ENCODE peak calls at places on chromosome 13, in five cellular contexts. M is effector memory CD4-positive, alpha-beta T cell; H is breast epithelium; S is ascending aorta; C is transverse colon. V is an unnamed sample.

GRCh38 chr13:25529425-25529824 is 157.7 kb downstream of the ATP8A2 start:
- DNase-seq in M (no peak), H (no peak), S (no peak), C (no peak), V (no peak)

GRCh38 chr13:94031609-94032008 is 447.9 kb downstream of the DCT start:
- DNase-seq in M (no peak), H (no peak), S (no peak), C (no peak), V (no peak)

GRCh38 chr13:44826586-44827350 is 162.5 kb downstream of the NUFIP1 start:
- DNase-seq in M (no peak), H (no peak), S (no peak), C (no peak), V (no peak)

GRCh38 chr13:36057041-36057440 is 74.1 kb downstream of the DCLK1 start:
- DNase-seq in M (no peak), H (no peak), S (no peak), C (no peak), V (no peak)

GRCh38 chr13:43229506-43229905 is 206.1 kb downstream of the DNAJC15 start:
- DNase-seq in M (no peak), H (no peak), S (no peak), C (no peak), V (no peak)

GRCh38 chr13:98878421-98879126 is 99.3 kb downstream of the DOCK9 start:
- DNase-seq in M (no peak), H (no peak), S (no peak), C (no peak), V (no peak)

GRCh38 chr13:49560270-49561063 is 24.9 kb downstream of the RCBTB1 start:
- DNase-seq in M (no peak), H (no peak), S (no peak), C (peak; percentile 15), V (no peak)

GRCh38 chr13:37011002-37011401 is 10.4 kb downstream of the EXOSC8 start:
- DNase-seq in M (no peak), H (no peak), S (no peak), C (no peak), V (no peak)

GRCh38 chr13:108306768-108307332 is 37.3 kb downstream of the TNFSF13B start:
- DNase-seq in M (no peak), H (no peak), S (no peak), C (no peak), V (no peak)

GRCh38 chr13:49759503-49759902 is 33.0 kb downstream of the KPNA3 start:
- DNase-seq in M (no peak), H (no peak), S (no peak), C (no peak), V (no peak)

GRCh38 chr13:99757756-99758464 is 213.7 kb downstream of the ZIC5 start:
- DNase-seq in M (no peak), H (no peak), S (no peak), C (no peak), V (no peak)

GRCh38 chr13:94073006-94073744 is 406.3 kb downstream of the DCT start:
- DNase-seq in M (no peak), H (no peak), S (no peak), C (no peak), V (no peak)

GRCh38 chr13:63567031-63567430 is 2151.4 kb upstream of the PCDH20 start:
- DNase-seq in M (no peak), H (no peak), S (no peak), C (no peak), V (no peak)

GRCh38 chr13:91513790-91514189 is 115.4 kb downstream of the GPC5 start:
- DNase-seq in M (no peak), H (no peak), S (no peak), C (no peak), V (no peak)

GRCh38 chr13:103288114-103288513 is 221.9 kb upstream of the SLC10A2 start:
- DNase-seq in M (no peak), H (no peak), S (no peak), C (no peak), V (no peak)

GRCh38 chr13:55359067-55359466 is 1781.7 kb upstream of the PRR20A start:
- DNase-seq in M (no peak), H (no peak), S (no peak), C (no peak), V (no peak)

GRCh38 chr13:67117010-67117550 is 113.1 kb downstream of the PCDH9 start:
- DNase-seq in M (no peak), H (no peak), S (no peak), C (no peak), V (no peak)

GRCh38 chr13:75486146-75486545 is 4.2 kb upstream of the TBC1D4 start:
- DNase-seq in M (no peak), H (no peak), S (no peak), C (no peak), V (no peak)

GRCh38 chr13:87124785-87125074 is 546.4 kb upstream of the SLITRK5 start:
- DNase-seq in M (no peak), H (no peak), S (no peak), C (no peak), V (no peak)

GRCh38 chr13:78326608-78327007 is 276.7 kb downstream of the POU4F1 start:
- DNase-seq in M (no peak), H (no peak), S (no peak), C (no peak), V (no peak)

GRCh38 chr13:46866150-46866549 is 30.7 kb downstream of the HTR2A start:
- DNase-seq in M (no peak), H (no peak), S (no peak), C (peak; percentile 11), V (peak; percentile 85)

GRCh38 chr13:64158910-64159309 is 2743.3 kb upstream of the PCDH20 start:
- DNase-seq in M (no peak), H (no peak), S (no peak), C (no peak), V (no peak)

GRCh38 chr13:79369226-79369625 is 36.8 kb downstream of the RBM26 start:
- DNase-seq in M (no peak), H (no peak), S (no peak), C (no peak), V (no peak)

GRCh38 chr13:79379274-79379673 is 26.8 kb downstream of the RBM26 start:
- DNase-seq in M (no peak), H (no peak), S (no peak), C (no peak), V (no peak)

GRCh38 chr13:79373916-79374315 is 32.1 kb downstream of the RBM26 start:
- DNase-seq in M (no peak), H (no peak), S (no peak), C (no peak), V (no peak)

GRCh38 chr13:79374578-79374977 is 31.5 kb downstream of the RBM26 start:
- DNase-seq in M (no peak), H (no peak), S (no peak), C (no peak), V (no peak)
- H3K4me1 ChIP-seq in M (no peaks in the 10 kb centered on the region), H (no peaks in the 10 kb centered on the region), S (no peaks in the 10 kb centered on the region), C (peaks cover 3% of the 10 kb centered on the region), V (no peaks in the 10 kb centered on the region)

DNA sequence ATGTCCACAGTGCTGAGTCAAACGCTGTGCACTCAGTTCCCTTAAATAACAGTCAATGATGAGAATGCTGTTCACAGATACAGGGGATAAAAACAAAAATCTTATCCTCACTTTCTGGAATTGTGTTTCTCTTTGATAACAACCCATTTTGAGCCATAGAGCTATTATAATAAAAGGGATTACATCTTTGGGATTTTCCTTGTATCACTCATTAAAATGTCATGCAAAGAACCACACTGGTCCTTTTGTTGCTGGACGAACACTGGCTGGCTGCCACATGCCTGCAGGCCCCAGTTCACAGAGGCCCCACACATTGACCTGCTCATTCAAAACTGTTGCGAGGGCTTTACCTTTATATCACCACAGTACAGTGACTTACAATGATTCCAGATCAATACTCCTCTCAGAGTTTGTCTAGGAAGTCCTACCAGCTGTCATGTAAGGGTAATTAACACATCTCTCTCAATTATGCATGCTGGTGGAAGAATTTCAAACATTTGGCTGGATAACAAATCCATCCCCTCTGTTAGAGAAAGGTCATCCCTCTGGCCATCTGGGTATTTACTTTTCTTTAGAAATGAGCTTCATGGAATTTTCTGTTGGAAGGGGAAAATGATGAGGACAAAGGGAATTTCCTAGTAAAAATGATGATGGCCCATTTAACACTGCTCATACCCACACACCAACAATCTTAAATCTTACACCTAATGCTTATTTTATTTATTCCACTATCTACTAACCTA is 85.9 kb downstream of the MBNL2 start:
- DNase-seq in M (no peak), H (peak; percentile 72), S (no peak), C (no peak), V (no peak)
- H3K27ac ChIP-seq in M (no peak overlapping the region), H (peak overlapping the region; percentile 16), S (peak overlapping the region; percentile 3), C (peak overlapping the region; percentile 51), V (peak overlapping the region; percentile 76)

GRCh38 chr13:51218691-51219090 is 3.5 kb upstream of the FAM124A start:
- DNase-seq in M (no peak), H (no peak), S (no peak), C (no peak), V (no peak)

GRCh38 chr13:51221674-51222509 is at the start of gene FAM124A:
- DNase-seq in M (no peak), H (no peak), S (no peak), C (peak; percentile 53), V (no peak)

GRCh38 chr13:51222510-51223283 is 499 bp downstream of the FAM124A start:
- DNase-seq in M (no peak), H (no peak), S (no peak), C (no peak), V (no peak)

GRCh38 chr13:51220706-51221105 is 1.5 kb upstream of the FAM124A start:
- DNase-seq in M (no peak), H (no peak), S (no peak), C (no peak), V (no peak)

DNA sequence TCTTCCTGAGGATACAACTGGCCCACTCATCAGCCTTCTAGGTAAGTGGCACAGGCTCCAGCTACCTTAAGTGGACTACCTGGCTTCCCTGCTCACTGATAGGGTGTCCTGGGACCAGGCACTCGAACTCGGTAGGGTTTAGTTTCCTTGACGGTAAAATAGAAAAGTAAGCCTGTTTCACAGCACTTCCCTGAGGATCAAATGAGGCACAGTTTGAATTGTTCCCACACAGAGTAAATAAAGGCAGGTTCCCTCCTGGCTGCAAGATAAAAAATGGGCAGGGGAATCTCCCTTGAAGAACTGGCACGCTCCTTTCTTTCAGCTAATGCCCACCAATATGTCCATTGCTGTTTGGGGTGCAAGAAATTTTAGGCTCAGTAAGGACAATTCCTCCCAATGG is 1.1 kb upstream of the FAM124A start:
- DNase-seq in M (no peak), H (no peak), S (no peak), C (no peak), V (no peak)
- H3K4me3 ChIP-seq in M (no peak overlapping the region), H (no peak overlapping the region), S (no peak overlapping the region), C (no peak overlapping the region), V (no peak overlapping the region)

GRCh38 chr13:110291286-110291685 is 15.7 kb downstream of the COL4A1 start:
- DNase-seq in M (no peak), H (no peak), S (no peak), C (no peak), V (no peak)
- H3K4me1 ChIP-seq in M (no peaks in the 10 kb centered on the region), H (no peaks in the 10 kb centered on the region), S (peaks cover 17% of the 10 kb centered on the region), C (peaks cover 15% of the 10 kb centered on the region), V (peaks cover 13% of the 10 kb centered on the region)

GRCh38 chr13:48532473-48533206 is at the start of gene RCBTB2:
- DNase-seq in M (peak; percentile 97), H (peak; percentile 95), S (peak; percentile 91), C (peak; percentile 99), V (peak; percentile 98)

GRCh38 chr13:48531416-48532145 is 1.3 kb downstream of the RCBTB2 start:
- DNase-seq in M (no peak), H (no peak), S (no peak), C (no peak), V (no peak)

GRCh38 chr13:48530833-48531232 is 2.0 kb downstream of the RCBTB2 start:
- DNase-seq in M (no peak), H (no peak), S (no peak), C (no peak), V (no peak)

GRCh38 chr13:48533207-48533499 is 273 bp upstream of the RCBTB2 start:
- DNase-seq in M (no peak), H (no peak), S (no peak), C (no peak), V (no peak)

GRCh38 chr13:48532146-48532472 is 771 bp downstream of the RCBTB2 start:
- DNase-seq in M (no peak), H (no peak), S (no peak), C (no peak), V (no peak)
- H3K27ac ChIP-seq in M (peak overlapping the region; percentile 96), H (peak overlapping the region; percentile 96), S (peak overlapping the region; percentile 99), C (peak overlapping the region; percentile 91), V (peak overlapping the region; percentile 98)